ENCODE peak calls at places on chromosomes 11 and 22, in eight cellular contexts. L, U, R, V, J, S, E and P are unnamed samples.

GRCh38 chr22:33519140-33519973 is 400.9 kb downstream of the LARGE1 start:
- DNase-seq in U (no peak), J (no peak), L (peak; percentile 32), E (peak; percentile 84), S (peak; percentile 26), R (no peak), V (no peak), P (no peak)

GRCh38 chr11:134913999-134914590 is 502.1 kb upstream of the B3GAT1 start:
- DNase-seq in V (no peak), U (no peak), L (no peak), R (no peak), J (no peak), S (no peak), E (no peak), P (no peak)

GRCh38 chr11:133844217-133844616 is 1.1 kb downstream of the SPATA19 start:
- DNase-seq in U (no peak), S (no peak), V (no peak), L (no peak), E (no peak), R (no peak), J (no peak), P (no peak)

GRCh38 chr11:72975778-72976520 is 161.7 kb downstream of the ATG16L2 start:
- DNase-seq in J (peak; percentile 59), V (no peak), L (no peak), E (no peak), U (no peak), S (no peak), R (no peak), P (no peak)

GRCh38 chr11:33835143-33835878 is 56.6 kb downstream of the LMO2 start:
- DNase-seq in R (no peak), U (no peak), E (peak; percentile 21), J (peak; percentile 13), L (no peak), V (no peak), S (peak; percentile 44), P (no peak)

GRCh38 chr11:14614223-14614622 is 29.4 kb upstream of the PDE3B start:
- DNase-seq in J (no peak), L (no peak), R (no peak), V (no peak), S (no peak), U (no peak), E (no peak), P (no peak)

GRCh38 chr11:12087075-12087775 is 23.2 kb upstream of the MICAL2 start:
- DNase-seq in J (no peak), V (no peak), L (no peak), U (no peak), E (no peak), R (no peak), S (no peak), P (peak; percentile 63)

GRCh38 chr11:114166897-114167323 is 107.4 kb downstream of the ZBTB16 start:
- DNase-seq in J (peak; percentile 20), E (peak; percentile 28), R (no peak), L (no peak), S (peak; percentile 47), U (no peak), V (no peak), P (no peak)

GRCh38 chr22:48513446-48513845 is 1314.2 kb downstream of the BRD1 start:
- DNase-seq in S (no peak), R (no peak), J (no peak), L (no peak), V (no peak), E (no peak), U (no peak), P (no peak)

GRCh38 chr11:117092951-117093590 is 5.2 kb downstream of the SIK3 start:
- DNase-seq in R (no peak), J (no peak), E (no peak), S (no peak), L (no peak), V (no peak), U (no peak), P (no peak)

GRCh38 chr22:48558606-48559402 is 1268.9 kb downstream of the BRD1 start:
- DNase-seq in S (no peak), V (no peak), E (no peak), J (no peak), R (no peak), L (no peak), U (peak; percentile 61), P (no peak)

GRCh38 chr11:9385288-9385902 is 943 bp downstream of the IPO7 start:
- DNase-seq in U (no peak), S (no peak), R (no peak), E (peak; percentile 40), L (no peak), J (no peak), V (no peak), P (peak; percentile 70)

GRCh38 chr22:21738966-21739365 is 3.4 kb upstream of the YPEL1 start:
- DNase-seq in J (no peak), E (no peak), R (no peak), L (no peak), U (no peak), V (no peak), S (no peak), P (no peak)

GRCh38 chr11:64028398-64029115 is 7.2 kb upstream of the FLRT1 start:
- DNase-seq in S (no peak), E (peak; percentile 24), L (no peak), J (no peak), V (no peak), R (no peak), U (no peak), P (no peak)

GRCh38 chr11:127035812-127036211 is 35.2 kb upstream of the KIRREL3 start:
- DNase-seq in J (no peak), E (no peak), R (no peak), S (no peak), L (no peak), U (no peak), V (no peak), P (no peak)

GRCh38 chr11:3894128-3894731 is 38.8 kb downstream of the STIM1 start:
- DNase-seq in S (no peak), E (peak; percentile 95), R (no peak), L (no peak), U (peak; percentile 80), V (no peak), J (no peak), P (no peak)

DNA sequence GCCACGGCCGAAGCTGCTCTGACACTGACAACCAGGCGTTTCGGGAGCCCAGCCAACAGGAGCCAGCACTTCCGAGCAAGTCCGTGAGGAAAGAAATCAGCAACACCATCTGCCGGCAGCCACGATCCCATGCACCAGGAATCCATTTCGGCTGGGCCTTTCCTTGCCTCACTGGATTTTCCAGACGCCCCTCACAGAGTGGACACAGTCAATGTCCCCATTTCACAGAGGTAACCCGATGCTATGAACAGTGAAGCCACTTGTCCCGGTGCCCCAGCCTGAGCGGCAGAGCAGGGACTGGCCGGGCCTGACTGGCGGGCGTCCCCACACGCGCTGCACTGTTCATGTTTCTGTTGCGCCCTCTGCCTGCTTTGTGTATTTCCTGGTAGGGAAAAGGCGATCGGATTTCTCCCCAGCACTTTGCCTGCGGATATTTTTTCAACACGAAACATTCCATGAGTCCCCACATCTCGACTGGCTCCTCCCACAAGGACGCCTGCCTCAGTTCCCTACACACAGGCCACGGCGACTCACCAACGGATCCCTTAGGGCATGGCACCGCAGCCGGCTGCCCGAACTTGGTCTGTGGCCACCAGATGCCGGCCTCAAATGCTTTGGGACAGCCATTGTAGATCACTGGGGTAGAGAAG is 55.3 kb downstream of the TRMU start:
- DNase-seq in E (no peak), U (peak; percentile 76), V (no peak), S (peak; percentile 73), L (peak; percentile 91), R (peak; percentile 79), J (peak; percentile 6), P (peak; percentile 78)
- TF ChIP-seq CTCF in E (no peak), U (peak; percentile 53), V (no peak), S (peak; percentile 54), L (peak; percentile 98), R (peak; percentile 56), J (peak; percentile 69), P (no peak)

DNA sequence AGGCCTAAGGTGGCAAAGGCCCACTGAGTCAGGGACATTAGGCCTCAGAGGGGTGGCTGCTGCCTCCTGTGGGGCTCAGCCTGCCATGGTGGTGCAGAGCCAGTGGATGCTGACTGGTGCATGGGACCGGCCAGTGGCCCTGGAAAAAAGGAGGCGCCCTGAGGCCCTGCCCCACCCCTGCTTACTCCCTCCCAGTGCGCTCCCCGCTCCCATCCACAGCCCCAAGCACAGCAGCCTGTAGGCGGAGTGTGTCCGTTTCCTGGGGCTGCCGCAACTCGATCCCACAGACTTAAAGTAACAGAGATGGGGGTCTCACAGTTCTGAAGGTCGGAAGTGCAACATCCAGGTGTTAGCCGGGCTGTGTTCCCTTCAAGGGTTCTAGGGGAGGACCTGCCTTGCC is 38.4 kb upstream of the FADD start:
- DNase-seq in U (no peak), E (no peak), S (no peak), J (no peak), L (no peak), V (no peak), R (no peak), P (no peak)
- H3K4me3 ChIP-seq in U (no peak overlapping the region), E (no peak overlapping the region), S (no peak overlapping the region), J (no peak overlapping the region), L (no peak overlapping the region), V (no peak overlapping the region), R (no peak overlapping the region), P (no peak overlapping the region)

DNA sequence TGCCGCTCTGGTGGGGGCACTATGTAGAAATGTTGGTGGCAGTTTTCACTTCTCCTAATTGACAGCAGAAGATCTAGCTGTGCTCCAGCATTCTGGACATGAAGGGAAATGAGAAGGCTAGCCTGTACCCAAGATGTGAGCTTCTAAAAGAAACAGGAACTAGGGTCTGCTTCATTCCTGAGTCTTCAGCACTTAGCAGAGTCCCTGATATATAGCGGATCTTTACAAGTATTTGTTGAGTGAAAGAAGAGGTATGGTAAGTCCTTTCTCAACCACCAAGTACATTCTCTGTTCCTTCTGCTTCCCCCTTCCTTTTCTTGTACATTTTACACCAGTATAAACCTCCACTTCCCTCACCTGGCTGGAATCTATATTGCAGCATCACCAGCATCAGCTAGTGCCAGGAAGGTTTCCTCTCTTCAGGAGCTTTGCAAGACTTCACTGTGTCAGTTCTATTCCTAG is 408.3 kb upstream of the CADM1 start:
- DNase-seq in J (no peak), R (no peak), V (no peak), U (no peak), E (peak; percentile 82), L (no peak), S (no peak), P (no peak)
- TF ChIP-seq CTCF in J (peak; percentile 54), R (no peak), V (no peak), U (peak; percentile 29), E (peak; percentile 74), L (peak; percentile 32), S (peak; percentile 19), P (no peak)

DNA sequence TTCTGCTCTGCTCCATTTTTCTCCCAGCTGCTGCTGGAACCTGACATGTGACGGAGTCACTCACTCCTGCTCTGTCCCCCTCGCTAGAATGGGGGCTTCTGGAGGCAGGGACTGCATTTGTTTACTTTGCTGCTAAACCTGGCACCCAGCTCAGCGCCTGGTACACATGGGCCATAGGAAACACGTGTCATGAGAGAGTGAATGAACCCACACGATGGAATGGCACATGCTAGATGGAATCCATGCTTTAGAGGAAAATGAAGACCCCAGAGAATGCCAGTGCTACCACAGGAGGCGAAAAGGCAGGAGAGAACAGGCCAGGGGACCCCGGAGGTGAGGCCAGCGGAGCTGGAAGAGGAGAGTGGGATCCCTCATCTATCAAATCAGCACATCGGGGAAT is 160.9 kb downstream of the MPPED1 start:
- DNase-seq in E (no peak), L (no peak), S (no peak), R (no peak), J (no peak), U (no peak), V (no peak), P (no peak)
- H3K4me3 ChIP-seq in E (no peak overlapping the region), L (no peak overlapping the region), S (no peak overlapping the region), R (no peak overlapping the region), J (no peak overlapping the region), U (no peak overlapping the region), V (no peak overlapping the region), P (no peak overlapping the region)